ENCODE peak calls at places on chromosomes 3 and 15, in five cellular contexts. One of them, this sample, is unnamed.
A peak's percentile ranks its signal among the peaks of the same experiment; 100 is the strongest.

GRCh38 chr3:50418845-50419244 is 59.5 kb upstream of the TMEM115 start:
- DNase-seq in IMR-90: peak; percentile 16
- DNase-seq in left cardiac atrium: no peak
- DNase-seq in stimulated activated CD4-positive, alpha-beta T cell treated with anti-CD3 and anti-CD28 coated beads, Interleukin-12 subunit alpha, Interleukin-12 subunit beta, amount 100 ng/mL, for 4 hours: no peak
- DNase-seq in mesenchymal stem cell: no peak
- DNase-seq in this sample: no peak

GRCh38 chr3:156150434-156151066 is 30.2 kb downstream of the KCNAB1 start:
- DNase-seq in IMR-90: peak; percentile 64
- DNase-seq in left cardiac atrium: no peak
- DNase-seq in stimulated activated CD4-positive, alpha-beta T cell treated with anti-CD3 and anti-CD28 coated beads, Interleukin-12 subunit alpha, Interleukin-12 subunit beta, amount 100 ng/mL, for 4 hours: no peak
- DNase-seq in mesenchymal stem cell: peak; percentile 70
- DNase-seq in this sample: no peak

GRCh38 chr15:65812467-65812866 is 20.4 kb upstream of the DENND4A start:
- DNase-seq in IMR-90: no peak
- DNase-seq in left cardiac atrium: no peak
- DNase-seq in stimulated activated CD4-positive, alpha-beta T cell treated with anti-CD3 and anti-CD28 coated beads, Interleukin-12 subunit alpha, Interleukin-12 subunit beta, amount 100 ng/mL, for 4 hours: no peak
- DNase-seq in mesenchymal stem cell: no peak
- DNase-seq in this sample: no peak

GRCh38 chr3:14472471-14473351 is 67.4 kb downstream of the GRIP2 start:
- DNase-seq in IMR-90: peak; percentile 92
- DNase-seq in left cardiac atrium: no peak
- DNase-seq in stimulated activated CD4-positive, alpha-beta T cell treated with anti-CD3 and anti-CD28 coated beads, Interleukin-12 subunit alpha, Interleukin-12 subunit beta, amount 100 ng/mL, for 4 hours: no peak
- DNase-seq in mesenchymal stem cell: peak; percentile 95
- DNase-seq in this sample: peak; percentile 77

GRCh38 chr15:83612226-83612625 is 41.7 kb upstream of the ADAMTSL3 start:
- DNase-seq in IMR-90: no peak
- DNase-seq in left cardiac atrium: no peak
- DNase-seq in stimulated activated CD4-positive, alpha-beta T cell treated with anti-CD3 and anti-CD28 coated beads, Interleukin-12 subunit alpha, Interleukin-12 subunit beta, amount 100 ng/mL, for 4 hours: no peak
- DNase-seq in mesenchymal stem cell: no peak
- DNase-seq in this sample: no peak

GRCh38 chr3:10950476-10951294 is 41.9 kb upstream of the SLC6A1 start:
- DNase-seq in IMR-90: peak; percentile 42
- DNase-seq in left cardiac atrium: peak; percentile 41
- DNase-seq in stimulated activated CD4-positive, alpha-beta T cell treated with anti-CD3 and anti-CD28 coated beads, Interleukin-12 subunit alpha, Interleukin-12 subunit beta, amount 100 ng/mL, for 4 hours: no peak
- DNase-seq in mesenchymal stem cell: peak; percentile 15
- DNase-seq in this sample: peak; percentile 54

GRCh38 chr15:60989696-60990095 is 239.4 kb downstream of the RORA start:
- DNase-seq in IMR-90: peak; percentile 22
- DNase-seq in left cardiac atrium: no peak
- DNase-seq in stimulated activated CD4-positive, alpha-beta T cell treated with anti-CD3 and anti-CD28 coated beads, Interleukin-12 subunit alpha, Interleukin-12 subunit beta, amount 100 ng/mL, for 4 hours: no peak
- DNase-seq in mesenchymal stem cell: no peak
- DNase-seq in this sample: no peak

GRCh38 chr15:31554261-31554660 is 227.6 kb downstream of the KLF13 start:
- DNase-seq in IMR-90: peak; percentile 94
- DNase-seq in left cardiac atrium: peak; percentile 64
- DNase-seq in stimulated activated CD4-positive, alpha-beta T cell treated with anti-CD3 and anti-CD28 coated beads, Interleukin-12 subunit alpha, Interleukin-12 subunit beta, amount 100 ng/mL, for 4 hours: no peak
- DNase-seq in mesenchymal stem cell: no peak
- DNase-seq in this sample: peak; percentile 51

GRCh38 chr3:37964716-37965115 is 25.9 kb upstream of the VILL start:
- DNase-seq in IMR-90: no peak
- DNase-seq in left cardiac atrium: no peak
- DNase-seq in stimulated activated CD4-positive, alpha-beta T cell treated with anti-CD3 and anti-CD28 coated beads, Interleukin-12 subunit alpha, Interleukin-12 subunit beta, amount 100 ng/mL, for 4 hours: no peak
- DNase-seq in mesenchymal stem cell: no peak
- DNase-seq in this sample: no peak

GRCh38 chr15:79960502-79961217 is 10.3 kb downstream of the BCL2A1 start:
- DNase-seq in IMR-90: peak; percentile 28
- DNase-seq in left cardiac atrium: no peak
- DNase-seq in stimulated activated CD4-positive, alpha-beta T cell treated with anti-CD3 and anti-CD28 coated beads, Interleukin-12 subunit alpha, Interleukin-12 subunit beta, amount 100 ng/mL, for 4 hours: no peak
- DNase-seq in mesenchymal stem cell: peak; percentile 12
- DNase-seq in this sample: no peak

This sample was measured in ovary.